ENCODE peak calls at places on chromosomes 1 and 21, in seven cellular contexts. U, I, O, P, Z, E and X are unnamed samples.
A peak's percentile ranks its signal among the peaks of the same experiment; 100 is the strongest.

GRCh38 chr1:213122514-213122929 is 71.5 kb downstream of the RPS6KC1 start:
- DNase-seq in U (peak; percentile 54), I (peak; percentile 27), O (peak; percentile 24), P (peak; percentile 35), Z (peak; percentile 45), E (no peak), X (no peak)

GRCh38 chr1:44635439-44635838 is 38.8 kb downstream of the TMEM53 start:
- DNase-seq in U (no peak), I (no peak), O (no peak), P (no peak), Z (no peak), E (no peak), X (no peak)

GRCh38 chr21:38811257-38811656 is 5.5 kb downstream of the ETS2 start:
- DNase-seq in U (no peak), I (no peak), O (peak; percentile 95), P (no peak), Z (peak; percentile 79), E (no peak), X (no peak)

GRCh38 chr21:30479259-30479658 is 908 bp downstream of the KRTAP19-1 start:
- DNase-seq in U (no peak), I (no peak), O (no peak), P (no peak), Z (no peak), E (no peak), X (no peak)

GRCh38 chr1:234780531-234781162 is 170.7 kb upstream of the IRF2BP2 start:
- DNase-seq in U (no peak), I (no peak), O (no peak), P (no peak), Z (no peak), E (peak; percentile 25), X (no peak)

GRCh38 chr1:172054172-172054571 is 212.9 kb downstream of the DNM3 start:
- DNase-seq in U (peak; percentile 18), I (no peak), O (no peak), P (no peak), Z (no peak), E (no peak), X (no peak)

GRCh38 chr1:182450087-182450486 is at the start of gene RGSL1:
- DNase-seq in U (no peak), I (no peak), O (no peak), P (no peak), Z (no peak), E (no peak), X (no peak)

GRCh38 chr21:31630062-31630711 is 29.3 kb upstream of the SOD1 start:
- DNase-seq in U (peak; percentile 21), I (no peak), O (peak; percentile 85), P (peak; percentile 24), Z (peak; percentile 97), E (no peak), X (no peak)

GRCh38 chr1:145978860-145979745 is 14.6 kb downstream of the POLR3GL start:
- DNase-seq in U (peak; percentile 99), I (peak; percentile 96), O (peak; percentile 100), P (peak; percentile 99), Z (peak; percentile 100), E (peak; percentile 82), X (peak; percentile 67)